ENCODE peak calls at places on chromosomes 3 and 15, in ten cellular contexts. J is neural progenitor cell, V is mammary epithelial cell, I is SK-N-MC, T is PC-3, P is GM12878, D is hepatocyte, Q is fibroblast of lung, B is MM.1S, R is PC-9. O is an unnamed sample.

GRCh38 chr3:181311186-181311585 is 321.6 kb upstream of the DNAJC19 start:
- DNase-seq in I (no peak), B (no peak), T (no peak), P (no peak), J (no peak), Q (no peak), R (no peak), D (no peak), V (no peak), O (no peak)

GRCh38 chr3:105679951-105680350 is 188.9 kb downstream of the CBLB start:
- DNase-seq in B (no peak), R (no peak), V (no peak), Q (no peak), T (no peak), J (no peak), I (no peak), P (no peak), D (no peak), O (no peak)

GRCh38 chr3:25381083-25381482 is 47.0 kb upstream of the RARB start:
- DNase-seq in Q (no peak), I (no peak), V (no peak), R (no peak), P (no peak), J (no peak), T (no peak), B (no peak), D (no peak), O (no peak)

GRCh38 chr3:24945575-24945974 is 450.9 kb upstream of the THRB start:
- DNase-seq in B (no peak), Q (no peak), V (no peak), R (no peak), P (no peak), J (no peak), I (no peak), T (no peak), D (no peak), O (no peak)

GRCh38 chr3:140236836-140237476 is 302.0 kb downstream of the CLSTN2 start:
- DNase-seq in Q (no peak), B (no peak), P (no peak), I (no peak), V (no peak), R (no peak), D (peak), J (no peak), T (no peak), O (no peak)

GRCh38 chr3:99330281-99330680 is 308.1 kb upstream of the COL8A1 start:
- DNase-seq in D (no peak), B (no peak), Q (peak), I (no peak), V (no peak), P (no peak), R (no peak), J (no peak), T (peak), O (no peak)

GRCh38 chr15:66833372-66833771 is 131.3 kb downstream of the SMAD6 start:
- DNase-seq in R (no peak), B (no peak), I (no peak), P (no peak), V (no peak), J (no peak), Q (no peak), T (no peak), D (no peak), O (no peak)

GRCh38 chr15:64919721-64920120 is 8.0 kb downstream of the ANKDD1A start:
- DNase-seq in D (no peak), Q (no peak), I (no peak), R (no peak), J (no peak), B (no peak), V (no peak), P (no peak), T (no peak), O (no peak)

GRCh38 chr15:31136612-31137328 is 35.2 kb upstream of the TRPM1 start:
- DNase-seq in B (no peak), J (no peak), R (no peak), D (no peak), V (no peak), P (no peak), Q (no peak), I (no peak), T (no peak), O (no peak)

GRCh38 chr3:123833398-123833785 is 50.7 kb downstream of the MYLK start:
- DNase-seq in P (no peak), I (no peak), B (no peak), R (no peak), T (no peak), V (no peak), D (no peak), J (no peak), Q (no peak), O (no peak)

GRCh38 chr3:157823050-157823449 is 283.2 kb downstream of the SHOX2 start:
- DNase-seq in P (no peak), D (no peak), B (no peak), R (no peak), Q (no peak), J (no peak), V (no peak), I (no peak), T (no peak), O (no peak)

GRCh38 chr3:13229291-13229949 is 156.2 kb upstream of the IQSEC1 start:
- DNase-seq in V (peak), P (peak), J (peak), D (no peak), T (peak), R (peak), B (peak), I (no peak), Q (no peak), O (peak)

GRCh38 chr15:69897471-69898237 is 200.1 kb downstream of the TLE3 start:
- DNase-seq in Q (no peak), D (no peak), R (no peak), B (no peak), V (no peak), I (no peak), P (no peak), J (no peak), T (no peak), O (no peak)

GRCh38 chr3:64548200-64548889 is 139.5 kb downstream of the ADAMTS9 start:
- DNase-seq in T (no peak), P (no peak), B (no peak), V (no peak), Q (peak), I (no peak), J (no peak), R (no peak), D (peak), O (no peak)

GRCh38 chr3:145737952-145738351 is 423.0 kb downstream of the PLOD2 start:
- DNase-seq in Q (no peak), R (no peak), J (no peak), P (no peak), T (no peak), V (no peak), B (no peak), D (no peak), I (no peak), O (no peak)

GRCh38 chr3:16239776-16240175 is 25.0 kb downstream of the DPH3 start:
- DNase-seq in T (no peak), R (no peak), P (no peak), I (no peak), V (no peak), J (peak), Q (no peak), B (no peak), D (no peak), O (no peak)

GRCh38 chr3:185528481-185529009 is 23.8 kb downstream of the LIPH start:
- DNase-seq in R (peak), B (peak), V (no peak), J (no peak), Q (no peak), P (no peak), T (no peak), I (no peak), D (no peak), O (no peak)

GRCh38 chr3:184261270-184262165 is at the start of gene CAMK2N2:
- DNase-seq in V (peak), J (peak), B (peak), R (peak), Q (peak), P (no peak), D (peak), I (no peak), T (peak), O (peak)

GRCh38 chr3:63954182-63954581 is 42.0 kb upstream of the SCAANT1 start:
- DNase-seq in I (no peak), T (no peak), V (peak), J (no peak), R (no peak), P (no peak), B (no peak), D (no peak), Q (peak), O (no peak)

GRCh38 chr3:81622395-81622794 is 139.1 kb downstream of the GBE1 start:
- DNase-seq in P (no peak), T (no peak), J (no peak), V (no peak), D (no peak), B (no peak), I (no peak), Q (peak), R (no peak), O (no peak)

GRCh38 chr3:146585156-146585555 is 20.0 kb downstream of the PLSCR5 start:
- DNase-seq in R (no peak), J (no peak), D (no peak), P (no peak), Q (no peak), T (no peak), B (no peak), I (no peak), V (no peak), O (no peak)

GRCh38 chr3:125055913-125056705 is at the start of gene HEG1:
- DNase-seq in T (peak), V (peak), R (peak), I (no peak), Q (peak), D (peak), P (no peak), B (peak), J (peak), O (peak)

GRCh38 chr3:125054436-125055164 is 1.2 kb downstream of the HEG1 start:
- DNase-seq in D (peak), V (peak), P (peak), I (no peak), T (peak), J (peak), R (no peak), Q (peak), B (peak), O (peak)

GRCh38 chr3:125053304-125053699 is 2.5 kb downstream of the HEG1 start:
- DNase-seq in D (no peak), J (no peak), B (no peak), I (no peak), V (no peak), P (no peak), T (no peak), Q (no peak), R (no peak), O (no peak)

GRCh38 chr3:125057186-125057850 is 1.5 kb upstream of the HEG1 start:
- DNase-seq in P (no peak), T (peak), B (no peak), I (no peak), R (peak), D (no peak), Q (peak), J (no peak), V (peak), O (no peak)

GRCh38 chr3:125055165-125055912 is 458 bp downstream of the HEG1 start:
- DNase-seq in D (peak), I (no peak), J (no peak), R (no peak), V (no peak), B (no peak), T (no peak), P (no peak), Q (no peak), O (peak)
- TF ChIP-seq EZH2 in D (no peak), I (no peak), J (no peak), R (no peak), V (no peak), B (no peak), T (no peak), P (no peak), Q (no peak), O (peak)

GRCh38 chr3:10329495-10330015 is 8.6 kb upstream of the SEC13 start:
- DNase-seq in J (no peak), R (no peak), I (no peak), B (no peak), Q (no peak), P (no peak), D (no peak), T (no peak), V (no peak), O (no peak)

GRCh38 chr3:10332481-10333358 is 11.8 kb upstream of the SEC13 start:
- DNase-seq in T (no peak), I (no peak), J (no peak), P (no peak), B (no peak), D (no peak), R (no peak), V (no peak), Q (no peak), O (peak)

GRCh38 chr3:10330319-10330718 is 9.4 kb upstream of the SEC13 start:
- DNase-seq in Q (no peak), R (no peak), J (no peak), T (no peak), D (no peak), B (no peak), P (no peak), V (no peak), I (no peak), O (no peak)

GRCh38 chr3:10333359-10333670 is 12.4 kb upstream of the SEC13 start:
- DNase-seq in B (no peak), T (no peak), I (no peak), J (no peak), P (no peak), D (no peak), V (no peak), Q (no peak), R (no peak), O (no peak)

DNA sequence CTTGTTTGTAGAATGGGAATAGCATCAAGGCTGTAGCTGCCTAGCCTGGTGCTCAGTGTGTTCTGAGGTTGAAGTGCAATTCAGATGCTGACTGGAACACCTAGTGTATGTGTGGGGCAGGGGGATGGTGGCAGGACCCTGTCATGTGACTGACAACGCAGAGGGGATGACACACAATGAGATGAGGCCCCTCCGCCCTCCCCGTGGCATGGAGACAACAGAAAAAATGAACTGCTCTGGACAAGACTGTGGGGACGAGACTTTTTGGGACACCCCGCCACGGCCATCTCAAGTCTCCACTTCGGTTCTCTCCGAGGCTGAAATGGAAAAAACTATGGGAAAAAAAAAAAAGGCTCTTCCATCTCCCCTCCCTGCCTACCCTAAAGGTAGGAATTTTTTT is 10.4 kb upstream of the SEC13 start:
- DNase-seq in R (no peak), V (no peak), D (no peak), P (no peak), I (no peak), B (no peak), Q (no peak), T (no peak), J (no peak), O (no peak)
- TF ChIP-seq EZH2 in R (no peak), V (no peak), D (no peak), P (no peak), I (no peak), B (no peak), Q (no peak), T (no peak), J (no peak), O (no peak)

GRCh38 chr15:63044077-63044644 is 1.6 kb downstream of the TPM1 start:
- DNase-seq in R (no peak), T (no peak), D (no peak), P (no peak), B (no peak), Q (no peak), J (peak), I (no peak), V (peak), O (no peak)

GRCh38 chr15:63043391-63044076 is 987 bp downstream of the TPM1 start:
- DNase-seq in T (no peak), P (no peak), J (peak), R (no peak), D (peak), I (no peak), B (no peak), V (peak), Q (no peak), O (no peak)

GRCh38 chr15:63042879-63043340 is 363 bp downstream of the TPM1 start:
- DNase-seq in V (no peak), B (no peak), I (no peak), D (peak), J (peak), T (no peak), R (no peak), Q (no peak), P (no peak), O (no peak)

GRCh38 chr15:63045438-63046278 is 3.1 kb downstream of the TPM1 start:
- DNase-seq in V (peak), I (no peak), R (no peak), D (no peak), J (no peak), P (no peak), T (no peak), Q (no peak), B (no peak), O (no peak)

GRCh38 chr15:63044645-63045437 is 2.3 kb downstream of the TPM1 start:
- DNase-seq in Q (peak), B (no peak), V (peak), P (no peak), D (no peak), J (peak), T (no peak), R (no peak), I (no peak), O (no peak)
- TF ChIP-seq EZH2 in Q (no peak), B (no peak), V (no peak), P (no peak), D (no peak), J (no peak), T (no peak), R (no peak), I (no peak), O (no peak)

GRCh38 chr15:100918690-100919480 is at the start of gene LRRK1:
- DNase-seq in T (peak), B (peak), I (no peak), D (peak), V (peak), P (no peak), Q (peak), J (peak), R (peak), O (no peak)
- TF ChIP-seq EZH2 in T (no peak), B (no peak), I (peak), D (no peak), V (no peak), P (no peak), Q (no peak), J (peak), R (no peak), O (no peak)

GRCh38 chr3:171459130-171459941 is 869 bp downstream of the TNIK start:
- DNase-seq in R (peak), J (peak), I (no peak), B (peak), V (peak), P (no peak), Q (peak), T (peak), D (peak), O (no peak)
- TF ChIP-seq EZH2 in R (no peak), J (no peak), I (no peak), B (no peak), V (no peak), P (no peak), Q (no peak), T (no peak), D (no peak), O (no peak)

DNA sequence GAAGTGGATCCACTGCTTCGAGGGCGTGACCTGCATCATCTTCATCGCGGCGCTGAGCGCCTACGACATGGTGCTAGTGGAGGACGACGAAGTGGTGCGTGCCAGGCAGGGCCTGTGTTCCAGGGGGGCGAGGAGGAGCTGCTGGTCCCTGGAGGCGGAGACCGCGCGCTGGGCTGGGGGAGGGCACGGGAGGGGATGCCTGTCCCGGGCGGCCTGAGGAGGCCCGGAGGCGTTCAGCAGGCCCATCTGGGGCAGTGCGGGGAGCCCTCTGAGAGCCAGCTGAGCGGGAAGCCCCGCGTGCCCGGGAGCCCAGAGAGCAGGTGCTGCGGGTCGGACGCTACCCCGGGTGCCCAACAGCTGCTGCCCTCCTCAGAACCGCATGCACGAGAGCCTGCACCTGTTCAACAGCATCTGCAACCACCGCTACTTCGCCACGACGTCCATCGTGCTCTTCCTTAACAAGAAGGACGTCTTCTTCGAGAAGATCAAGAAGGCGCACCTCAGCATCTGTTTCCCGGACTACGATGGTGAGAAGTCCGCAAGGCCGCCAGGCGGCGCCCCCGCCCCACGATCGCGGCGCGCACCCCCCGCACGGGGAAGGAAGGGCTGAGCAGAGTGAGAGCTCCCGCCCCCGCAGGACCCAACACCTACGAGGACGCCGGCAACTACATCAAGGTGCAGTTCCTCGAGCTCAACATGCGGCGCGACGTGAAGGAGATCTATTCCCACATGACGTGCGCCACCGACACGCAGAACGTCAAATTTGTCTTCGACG is 2.9 kb downstream of the GNAT1 start:
- DNase-seq in Q (peak), D (peak), T (peak), P (no peak), I (no peak), B (peak), R (no peak), J (peak), V (peak), O (peak)
- TF ChIP-seq EZH2 in Q (peak), D (no peak), T (no peak), P (no peak), I (no peak), B (no peak), R (no peak), J (peak), V (no peak), O (no peak)

DNA sequence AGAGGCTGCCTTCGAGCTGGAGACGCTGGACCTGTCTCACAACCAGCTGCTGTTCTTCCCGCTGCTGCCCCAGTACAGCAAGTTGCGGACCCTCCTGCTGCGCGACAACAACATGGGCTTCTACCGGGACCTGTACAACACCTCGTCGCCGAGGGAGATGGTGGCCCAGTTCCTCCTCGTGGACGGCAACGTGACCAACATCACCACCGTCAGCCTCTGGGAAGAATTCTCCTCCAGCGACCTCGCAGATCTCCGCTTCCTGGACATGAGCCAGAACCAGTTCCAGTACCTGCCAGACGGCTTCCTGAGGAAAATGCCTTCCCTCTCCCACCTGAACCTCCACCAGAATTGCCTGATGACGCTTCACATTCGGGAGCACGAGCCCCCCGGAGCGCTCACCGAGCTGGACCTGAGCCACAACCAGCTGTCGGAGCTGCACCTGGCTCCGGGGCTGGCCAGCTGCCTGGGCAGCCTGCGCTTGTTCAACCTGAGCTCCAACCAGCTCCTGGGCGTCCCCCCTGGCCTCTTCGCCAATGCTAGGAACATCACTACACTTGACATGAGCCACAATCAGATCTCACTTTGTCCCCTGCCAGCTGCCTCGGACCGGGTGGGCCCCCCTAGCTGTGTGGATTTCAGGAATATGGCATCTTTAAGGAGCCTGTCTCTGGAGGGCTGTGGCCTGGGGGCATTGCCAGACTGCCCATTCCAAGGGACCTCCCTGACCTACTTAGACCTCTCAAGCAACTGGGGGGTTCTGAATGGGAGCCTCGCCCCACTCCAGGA is 21.1 kb downstream of the NRROS start:
- DNase-seq in B (no peak), D (no peak), Q (no peak), I (no peak), T (peak), V (no peak), J (no peak), R (no peak), P (no peak), O (no peak)
- TF ChIP-seq EZH2 in B (no peak), D (no peak), Q (no peak), I (no peak), T (no peak), V (no peak), J (no peak), R (no peak), P (no peak), O (no peak)

GRCh38 chr3:9717050-9717555 is 13.5 kb downstream of the CPNE9 start:
- DNase-seq in P (no peak), T (no peak), R (no peak), Q (no peak), D (no peak), I (no peak), V (no peak), J (no peak), B (no peak), O (no peak)

GRCh38 chr3:9717563-9717962 is 13.9 kb downstream of the CPNE9 start:
- DNase-seq in I (no peak), B (no peak), T (no peak), P (no peak), R (no peak), Q (no peak), D (no peak), V (no peak), J (no peak), O (no peak)

GRCh38 chr3:9715764-9716437 is 12.3 kb downstream of the CPNE9 start:
- DNase-seq in T (peak), P (no peak), D (peak), B (no peak), V (peak), I (no peak), J (peak), Q (peak), R (peak), O (no peak)

GRCh38 chr3:9713142-9713541 is 9.5 kb downstream of the CPNE9 start:
- DNase-seq in D (no peak), Q (no peak), V (no peak), T (no peak), P (no peak), I (no peak), B (no peak), J (no peak), R (no peak), O (no peak)

GRCh38 chr3:9715127-9715526 is 11.5 kb downstream of the CPNE9 start:
- DNase-seq in D (peak), Q (no peak), B (no peak), V (no peak), R (no peak), I (no peak), T (peak), P (no peak), J (peak), O (no peak)
- TF ChIP-seq EZH2 in D (no peak), Q (no peak), B (no peak), V (no peak), R (no peak), I (no peak), T (no peak), P (no peak), J (no peak), O (no peak)

O was measured in DND-41.